ENCODE peak calls at places on chromosome 21, in six cellular contexts. One of them, this sample, is unnamed.

GRCh38 chr21:46188226-46189212 is 4.3 kb upstream of the SPATC1L start:
- DNase-seq in G401: no peak
- DNase-seq in NB4: peak
- DNase-seq in suprapubic skin: no peak
- DNase-seq in uterus: peak
- DNase-seq in RWPE1: peak
- DNase-seq in this sample: peak

GRCh38 chr21:42423685-42424084 is 20.0 kb downstream of the UBASH3A start:
- DNase-seq in RWPE1: no peak
- DNase-seq in uterus: no peak
- DNase-seq in NB4: no peak
- DNase-seq in suprapubic skin: no peak
- DNase-seq in G401: no peak
- DNase-seq in this sample: no peak

GRCh38 chr21:39014751-39015150 is 168.5 kb downstream of the PSMG1 start:
- DNase-seq in suprapubic skin: no peak
- DNase-seq in G401: no peak
- DNase-seq in NB4: peak
- DNase-seq in uterus: no peak
- DNase-seq in RWPE1: peak
- DNase-seq in this sample: no peak

GRCh38 chr21:17372200-17372599 is 140.6 kb upstream of the CXADR start:
- DNase-seq in uterus: no peak
- DNase-seq in RWPE1: no peak
- DNase-seq in suprapubic skin: no peak
- DNase-seq in NB4: no peak
- DNase-seq in G401: no peak
- DNase-seq in this sample: no peak

GRCh38 chr21:34926784-34927548 is 122.1 kb downstream of the RUNX1 start:
- DNase-seq in uterus: no peak
- DNase-seq in NB4: no peak
- DNase-seq in G401: no peak
- DNase-seq in RWPE1: no peak
- DNase-seq in suprapubic skin: no peak
- DNase-seq in this sample: no peak

GRCh38 chr21:17537299-17537698 is 24.5 kb downstream of the CXADR start:
- DNase-seq in suprapubic skin: no peak
- DNase-seq in G401: no peak
- DNase-seq in RWPE1: peak
- DNase-seq in uterus: no peak
- DNase-seq in NB4: no peak
- DNase-seq in this sample: no peak

GRCh38 chr21:39084073-39084472 is 99.2 kb downstream of the PSMG1 start:
- DNase-seq in suprapubic skin: no peak
- DNase-seq in G401: no peak
- DNase-seq in uterus: no peak
- DNase-seq in NB4: no peak
- DNase-seq in RWPE1: no peak
- DNase-seq in this sample: no peak

GRCh38 chr21:42469272-42469671 is 26.8 kb downstream of the RSPH1 start:
- DNase-seq in NB4: no peak
- DNase-seq in uterus: no peak
- DNase-seq in suprapubic skin: no peak
- DNase-seq in RWPE1: no peak
- DNase-seq in G401: no peak
- DNase-seq in this sample: no peak

GRCh38 chr21:36698160-36699025 is 522 bp upstream of the SIM2 start:
- DNase-seq in G401: no peak
- DNase-seq in uterus: no peak
- DNase-seq in NB4: no peak
- DNase-seq in suprapubic skin: no peak
- DNase-seq in RWPE1: peak
- DNase-seq in this sample: no peak

GRCh38 chr21:45322960-45323461 is 35.3 kb upstream of the POFUT2 start:
- DNase-seq in G401: no peak
- DNase-seq in NB4: peak
- DNase-seq in RWPE1: no peak
- DNase-seq in uterus: peak
- DNase-seq in suprapubic skin: peak
- DNase-seq in this sample: no peak

GRCh38 chr21:35226960-35227741 is 178.0 kb upstream of the RUNX1 start:
- DNase-seq in RWPE1: no peak
- DNase-seq in suprapubic skin: no peak
- DNase-seq in uterus: no peak
- DNase-seq in G401: no peak
- DNase-seq in NB4: peak
- DNase-seq in this sample: no peak

GRCh38 chr21:9760398-9761074 is 760.8 kb upstream of the TPTE start:
- DNase-seq in uterus: no peak
- DNase-seq in NB4: no peak
- DNase-seq in G401: no peak
- DNase-seq in suprapubic skin: no peak
- DNase-seq in RWPE1: no peak
- DNase-seq in this sample: no peak

GRCh38 chr21:34806423-34806822 is 137.6 kb downstream of the CLIC6 start:
- DNase-seq in G401: no peak
- DNase-seq in RWPE1: no peak
- DNase-seq in suprapubic skin: no peak
- DNase-seq in NB4: no peak
- DNase-seq in uterus: no peak
- DNase-seq in this sample: no peak

GRCh38 chr21:41133896-41134522 is 34.0 kb upstream of the BACE2 start:
- DNase-seq in uterus: no peak
- DNase-seq in NB4: peak
- DNase-seq in suprapubic skin: no peak
- DNase-seq in RWPE1: peak
- DNase-seq in G401: peak
- DNase-seq in this sample: no peak

GRCh38 chr21:39666681-39667315 is 54.1 kb downstream of the B3GALT5 start:
- DNase-seq in NB4: no peak
- DNase-seq in RWPE1: no peak
- DNase-seq in suprapubic skin: no peak
- DNase-seq in uterus: no peak
- DNase-seq in G401: no peak
- DNase-seq in this sample: no peak

GRCh38 chr21:42863504-42863870 is 15.9 kb downstream of the WDR4 start:
- DNase-seq in NB4: no peak
- DNase-seq in suprapubic skin: no peak
- DNase-seq in G401: no peak
- DNase-seq in uterus: no peak
- DNase-seq in RWPE1: no peak
- DNase-seq in this sample: no peak

GRCh38 chr21:41373769-41374168 is 11.9 kb downstream of the MX2 start:
- DNase-seq in suprapubic skin: no peak
- DNase-seq in G401: no peak
- DNase-seq in NB4: no peak
- DNase-seq in RWPE1: no peak
- DNase-seq in uterus: no peak
- DNase-seq in this sample: no peak

GRCh38 chr21:45991606-45992301 is 10.2 kb downstream of the COL6A1 start:
- DNase-seq in G401: no peak
- DNase-seq in suprapubic skin: peak
- DNase-seq in uterus: peak
- DNase-seq in NB4: no peak
- DNase-seq in RWPE1: no peak
- DNase-seq in this sample: no peak

GRCh38 chr21:17491716-17492414 is 21.0 kb upstream of the CXADR start:
- DNase-seq in RWPE1: peak
- DNase-seq in suprapubic skin: no peak
- DNase-seq in NB4: peak
- DNase-seq in uterus: peak
- DNase-seq in G401: no peak
- DNase-seq in this sample: no peak

GRCh38 chr21:40052276-40052675 is 185.0 kb downstream of the PCP4 start:
- DNase-seq in uterus: no peak
- DNase-seq in NB4: no peak
- DNase-seq in G401: no peak
- DNase-seq in suprapubic skin: no peak
- DNase-seq in RWPE1: no peak
- DNase-seq in this sample: no peak

GRCh38 chr21:33682992-33683627 is 40.8 kb downstream of the ITSN1 start:
- DNase-seq in uterus: no peak
- DNase-seq in suprapubic skin: no peak
- DNase-seq in NB4: no peak
- DNase-seq in RWPE1: peak
- DNase-seq in G401: no peak
- DNase-seq in this sample: no peak

This sample was measured in gastrocnemius medialis.